ENCODE peak calls at places on chromosomes 3 and 15, in eight cellular contexts. W, K, M, A, Y, Q, S and H are unnamed samples.

GRCh38 chr15:68820205-68820588 is 498 bp downstream of the ANP32A start:
- DNase-seq in W (peak; percentile 46), Y (peak; percentile 38), M (peak; percentile 71), S (no peak), K (peak; percentile 39), Q (peak; percentile 31), A (peak; percentile 39), H (peak; percentile 14)

GRCh38 chr3:157073810-157074209 is 86.1 kb downstream of the CCNL1 start:
- DNase-seq in W (no peak), Y (peak; percentile 56), A (no peak), Q (no peak), K (no peak), M (no peak), S (no peak), H (peak; percentile 82)

GRCh38 chr15:79430901-79431635 is 1.1 kb upstream of the MINAR1 start:
- DNase-seq in W (no peak), A (no peak), M (no peak), Q (no peak), S (no peak), Y (no peak), K (no peak), H (no peak)

GRCh38 chr15:59268199-59268979 is 61.7 kb downstream of the LDHAL6B start:
- DNase-seq in W (no peak), A (no peak), K (no peak), Q (no peak), S (no peak), M (no peak), Y (no peak), H (peak; percentile 85)

GRCh38 chr15:25345943-25346342 is 92.9 kb downstream of the UBE3A start:
- DNase-seq in W (no peak), M (no peak), K (no peak), Q (no peak), S (peak; percentile 44), Y (peak; percentile 42), A (no peak), H (peak; percentile 39)

GRCh38 chr3:148955544-148956346 is 35.6 kb upstream of the GYG1 start:
- DNase-seq in M (peak; percentile 50), K (no peak), S (no peak), Y (peak; percentile 93), Q (peak; percentile 19), W (no peak), A (peak; percentile 57), H (peak; percentile 93)

GRCh38 chr3:159499031-159499793 is 489.4 kb upstream of the IL12A start:
- DNase-seq in M (no peak), K (no peak), S (no peak), Q (no peak), Y (peak; percentile 14), A (no peak), W (no peak), H (peak; percentile 19)

GRCh38 chr3:68699541-68699940 is 232.8 kb downstream of the TAFA4 start:
- DNase-seq in S (no peak), A (no peak), Y (no peak), Q (no peak), W (no peak), M (no peak), K (no peak), H (no peak)

GRCh38 chr3:148146947-148147346 is 550.8 kb upstream of the AGTR1 start:
- DNase-seq in Y (peak; percentile 80), K (no peak), A (no peak), S (no peak), W (no peak), M (no peak), Q (no peak), H (peak; percentile 71)

GRCh38 chr3:153901152-153901551 is 220.0 kb upstream of the ARHGEF26 start:
- DNase-seq in W (no peak), A (no peak), K (no peak), S (no peak), Y (peak; percentile 5), Q (no peak), M (no peak), H (peak; percentile 36)

GRCh38 chr3:5791558-5791957 is 604.1 kb downstream of the EDEM1 start:
- DNase-seq in Q (peak; percentile 15), A (peak; percentile 23), K (no peak), Y (no peak), W (no peak), M (no peak), S (no peak), H (no peak)

GRCh38 chr15:70406624-70407390 is 309.1 kb upstream of the TLE3 start:
- DNase-seq in Q (no peak), S (no peak), K (no peak), W (no peak), M (no peak), Y (no peak), A (no peak), H (peak; percentile 11)

GRCh38 chr3:98630416-98630815 is 37.0 kb upstream of the CPOX start:
- DNase-seq in S (no peak), Y (no peak), Q (no peak), A (no peak), W (no peak), K (no peak), M (no peak), H (no peak)

GRCh38 chr3:176579741-176580185 is 617.5 kb downstream of the TBL1XR1 start:
- DNase-seq in Y (peak; percentile 12), Q (no peak), K (no peak), A (no peak), M (no peak), S (no peak), W (no peak), H (peak; percentile 44)

GRCh38 chr3:140273542-140274195 is 338.7 kb downstream of the CLSTN2 start:
- DNase-seq in Y (no peak), M (no peak), S (no peak), W (no peak), K (no peak), A (no peak), Q (no peak), H (peak; percentile 85)

GRCh38 chr3:189186093-189186492 is 14.3 kb downstream of the TPRG1 start:
- DNase-seq in S (no peak), A (peak; percentile 58), Y (peak; percentile 86), K (no peak), W (no peak), Q (no peak), M (no peak), H (peak; percentile 84)

GRCh38 chr3:101964861-101965260 is 115.5 kb downstream of the NFKBIZ start:
- DNase-seq in Y (peak; percentile 58), W (no peak), A (no peak), Q (no peak), S (no peak), K (no peak), M (no peak), H (peak; percentile 45)

GRCh38 chr3:127263586-127264231 is 24.1 kb downstream of the PRR20G start:
- DNase-seq in W (no peak), K (no peak), Q (no peak), S (no peak), Y (no peak), M (no peak), A (no peak), H (no peak)

GRCh38 chr3:112233083-112233482 is 60.9 kb downstream of the SLC9C1 start:
- DNase-seq in Q (no peak), M (no peak), S (no peak), Y (no peak), A (no peak), K (no peak), W (no peak), H (no peak)

GRCh38 chr3:53570709-53571108 is 76.3 kb downstream of the CACNA1D start:
- DNase-seq in S (no peak), M (no peak), W (no peak), Q (peak; percentile 4), A (peak; percentile 81), K (no peak), Y (no peak), H (peak; percentile 65)

GRCh38 chr3:128473737-128474136 is 7.0 kb upstream of the DNAJB8 start:
- DNase-seq in Y (no peak), A (no peak), S (no peak), M (no peak), K (no peak), Q (no peak), W (no peak), H (no peak)

GRCh38 chr3:125140011-125140813 is 72.3 kb downstream of the SLC12A8 start:
- DNase-seq in Y (peak; percentile 46), M (no peak), A (no peak), K (no peak), Q (no peak), W (no peak), S (no peak), H (no peak)

GRCh38 chr15:80207887-80208286 is 44.1 kb downstream of the CTXND1 start:
- DNase-seq in A (no peak), K (no peak), W (no peak), S (no peak), Y (no peak), Q (no peak), M (no peak), H (peak; percentile 11)

GRCh38 chr3:67923796-67924195 is 269.4 kb upstream of the SUCLG2 start:
- DNase-seq in A (no peak), Q (no peak), K (no peak), M (no peak), W (no peak), Y (no peak), S (no peak), H (no peak)

GRCh38 chr3:36305929-36306520 is 74.3 kb upstream of the STAC start:
- DNase-seq in Q (no peak), M (no peak), W (no peak), A (no peak), S (no peak), Y (no peak), K (no peak), H (peak; percentile 63)

GRCh38 chr3:161682715-161683114 is 186.1 kb downstream of the OTOL1 start:
- DNase-seq in W (no peak), Q (no peak), K (no peak), Y (no peak), A (no peak), S (no peak), M (no peak), H (peak; percentile 23)

GRCh38 chr3:194384156-194384555 is 14.6 kb upstream of the LRRC15 start:
- DNase-seq in W (no peak), Q (no peak), K (no peak), A (no peak), Y (no peak), S (no peak), M (no peak), H (no peak)

GRCh38 chr3:141681390-141681780 is 56.7 kb upstream of the RNF7 start:
- DNase-seq in M (no peak), K (no peak), A (no peak), Q (no peak), Y (no peak), W (no peak), S (no peak), H (no peak)

GRCh38 chr15:69729167-69729748 is 276.6 kb downstream of the RPLP1 start:
- DNase-seq in M (peak; percentile 85), S (no peak), A (peak; percentile 40), W (peak; percentile 53), K (peak; percentile 58), Q (peak; percentile 29), Y (peak; percentile 56), H (peak; percentile 42)

GRCh38 chr3:190644766-190645165 is 130.9 kb downstream of the IL1RAP start:
- DNase-seq in M (no peak), Q (no peak), S (no peak), W (no peak), Y (peak; percentile 12), K (no peak), A (no peak), H (peak; percentile 51)

GRCh38 chr15:75673426-75674247 is 25.9 kb downstream of the SNX33 start:
- DNase-seq in M (no peak), S (no peak), W (no peak), Q (no peak), Y (peak; percentile 88), K (no peak), A (peak; percentile 70), H (peak; percentile 88)

GRCh38 chr15:57953874-57954273 is 111.6 kb downstream of the ALDH1A2 start:
- DNase-seq in W (no peak), M (no peak), K (no peak), Q (no peak), Y (no peak), S (no peak), A (no peak), H (no peak)

GRCh38 chr3:55636300-55637195 is 149.4 kb upstream of the WNT5A start:
- DNase-seq in M (no peak), Q (no peak), A (no peak), S (no peak), W (no peak), K (no peak), Y (no peak), H (no peak)

GRCh38 chr15:80693682-80694623 is 1.2 kb upstream of the ABHD17C start:
- DNase-seq in A (no peak), M (peak; percentile 5), Y (no peak), W (no peak), Q (peak; percentile 32), S (no peak), K (no peak), H (peak; percentile 16)